ENCODE peak calls at places on chromosomes 16 and 17, in six cellular contexts. I, F, H, P, K and Y are unnamed samples.

GRCh38 chr17:64004903-64005733 is 7.0 kb downstream of the PRR29 start:
- DNase-seq in I (no peak), F (no peak), H (no peak), P (no peak), K (no peak), Y (no peak)

GRCh38 chr17:76219670-76220383 is 20.5 kb downstream of the RNF157 start:
- DNase-seq in I (no peak), F (no peak), H (no peak), P (no peak), K (no peak), Y (no peak)

GRCh38 chr17:19239544-19239943 is 2.4 kb downstream of the EPN2 start:
- DNase-seq in I (no peak), F (no peak), H (no peak), P (no peak), K (no peak), Y (no peak)

GRCh38 chr16:12236491-12237030 is 260.0 kb downstream of the SNX29 start:
- DNase-seq in I (no peak), F (no peak), H (no peak), P (no peak), K (no peak), Y (no peak)

GRCh38 chr17:17420561-17421269 is 56.1 kb upstream of the MED9 start:
- DNase-seq in I (no peak), F (no peak), H (no peak), P (no peak), K (no peak), Y (no peak)

GRCh38 chr17:76645481-76645880 is 1.9 kb upstream of the ST6GALNAC1 start:
- DNase-seq in I (peak), F (no peak), H (no peak), P (no peak), K (no peak), Y (no peak)

GRCh38 chr16:31333686-31334649 is 21.0 kb upstream of the ITGAX start:
- DNase-seq in I (peak), F (peak), H (peak), P (no peak), K (peak), Y (no peak)

GRCh38 chr17:7476474-7476873 is 3.0 kb downstream of the ZBTB4 start:
- DNase-seq in I (no peak), F (no peak), H (no peak), P (no peak), K (no peak), Y (no peak)

GRCh38 chr16:85659336-85659735 is 29.4 kb downstream of the GINS2 start:
- DNase-seq in I (no peak), F (no peak), H (no peak), P (no peak), K (no peak), Y (no peak)

GRCh38 chr16:29198731-29199521 is 207.6 kb downstream of the NPIPB11 start:
- DNase-seq in I (no peak), F (no peak), H (no peak), P (no peak), K (no peak), Y (no peak)

GRCh38 chr16:49578435-49579024 is 204.9 kb downstream of the C16orf78 start:
- DNase-seq in I (no peak), F (no peak), H (no peak), P (no peak), K (no peak), Y (no peak)

GRCh38 chr17:31558748-31559646 is 167.5 kb downstream of the RAB11FIP4 start:
- DNase-seq in I (peak), F (peak), H (peak), P (peak), K (peak), Y (peak)

GRCh38 chr16:81429045-81429521 is 15.5 kb upstream of the CMIP start:
- DNase-seq in I (no peak), F (no peak), H (no peak), P (no peak), K (no peak), Y (no peak)

GRCh38 chr16:8828541-8829165 is 31.0 kb downstream of the PMM2 start:
- DNase-seq in I (no peak), F (no peak), H (no peak), P (no peak), K (no peak), Y (no peak)

GRCh38 chr17:71405101-71405500 is 715.7 kb upstream of the SOX9 start:
- DNase-seq in I (no peak), F (no peak), H (no peak), P (no peak), K (no peak), Y (no peak)

GRCh38 chr16:1542166-1542500 is 8.7 kb downstream of the TMEM204 start:
- DNase-seq in I (no peak), F (no peak), H (no peak), P (no peak), K (no peak), Y (no peak)

GRCh38 chr17:1493291-1493980 is 950 bp upstream of the MYO1C start:
- DNase-seq in I (no peak), F (no peak), H (no peak), P (no peak), K (no peak), Y (no peak)

GRCh38 chr17:46758614-46759013 is 59.9 kb downstream of the WNT3 start:
- DNase-seq in I (no peak), F (no peak), H (no peak), P (no peak), K (no peak), Y (no peak)

GRCh38 chr17:2043785-2044184 is 2.0 kb downstream of the OVCA2 start:
- DNase-seq in I (no peak), F (no peak), H (no peak), P (no peak), K (no peak), Y (no peak)

GRCh38 chr17:42682400-42683384 is at the start of gene CNTNAP1:
- DNase-seq in I (peak), F (peak), H (peak), P (no peak), K (no peak), Y (peak)

GRCh38 chr16:31216552-31217530 is at the start of gene PYDC1:
- DNase-seq in I (no peak), F (no peak), H (no peak), P (no peak), K (no peak), Y (no peak)

GRCh38 chr17:39527220-39527813 is 66.0 kb downstream of the CDK12 start:
- DNase-seq in I (peak), F (peak), H (no peak), P (no peak), K (no peak), Y (no peak)